ENCODE peak calls at places on chromosome 22, in seven cellular contexts. One of them, this sample, is unnamed.

GRCh38 chr22:44944891-44945600 is 64.8 kb downstream of the PHF21B start:
- DNase-seq in GF-D8: no peak
- DNase-seq in coronary artery: no peak
- DNase-seq in heart left ventricle: no peak
- DNase-seq in NCI-H1436 treated with DMSO at 0.1 percent for 48 hours: no peak
- DNase-seq in GDM1: no peak
- DNase-seq in omental fat pad: no peak
- DNase-seq in this sample: no peak

GRCh38 chr22:25447689-25448434 is 116.6 kb upstream of the GRK3 start:
- DNase-seq in omental fat pad: peak; percentile 76
- DNase-seq in GF-D8: peak; percentile 36
- DNase-seq in heart left ventricle: peak; percentile 89
- DNase-seq in GDM1: peak; percentile 80
- DNase-seq in coronary artery: peak; percentile 92
- DNase-seq in NCI-H1436 treated with DMSO at 0.1 percent for 48 hours: no peak
- DNase-seq in this sample: peak; percentile 61

GRCh38 chr22:17841836-17842235 is 67.6 kb upstream of the BID start:
- DNase-seq in GDM1: no peak
- DNase-seq in heart left ventricle: no peak
- DNase-seq in omental fat pad: no peak
- DNase-seq in coronary artery: no peak
- DNase-seq in NCI-H1436 treated with DMSO at 0.1 percent for 48 hours: no peak
- DNase-seq in GF-D8: no peak
- DNase-seq in this sample: no peak

GRCh38 chr22:21919526-21920307 is 32.9 kb downstream of the PPM1F start:
- DNase-seq in GF-D8: no peak
- DNase-seq in heart left ventricle: no peak
- DNase-seq in GDM1: no peak
- DNase-seq in omental fat pad: no peak
- DNase-seq in NCI-H1436 treated with DMSO at 0.1 percent for 48 hours: no peak
- DNase-seq in coronary artery: no peak
- DNase-seq in this sample: no peak

GRCh38 chr22:32796865-32797573 is 4.5 kb upstream of the TIMP3 start:
- DNase-seq in heart left ventricle: peak; percentile 77
- DNase-seq in coronary artery: peak; percentile 81
- DNase-seq in GDM1: peak; percentile 59
- DNase-seq in NCI-H1436 treated with DMSO at 0.1 percent for 48 hours: no peak
- DNase-seq in omental fat pad: no peak
- DNase-seq in GF-D8: no peak
- DNase-seq in this sample: peak; percentile 7

GRCh38 chr22:20239951-20240773 is 28.0 kb downstream of the RTN4R start:
- DNase-seq in omental fat pad: no peak
- DNase-seq in coronary artery: no peak
- DNase-seq in NCI-H1436 treated with DMSO at 0.1 percent for 48 hours: no peak
- DNase-seq in GDM1: peak; percentile 30
- DNase-seq in GF-D8: no peak
- DNase-seq in heart left ventricle: peak; percentile 81
- DNase-seq in this sample: no peak

GRCh38 chr22:28112548-28113043 is 193.5 kb upstream of the PITPNB start:
- DNase-seq in NCI-H1436 treated with DMSO at 0.1 percent for 48 hours: no peak
- DNase-seq in coronary artery: no peak
- DNase-seq in omental fat pad: no peak
- DNase-seq in GF-D8: no peak
- DNase-seq in GDM1: no peak
- DNase-seq in heart left ventricle: peak; percentile 35
- DNase-seq in this sample: no peak

GRCh38 chr22:33213383-33214075 is 155.3 kb upstream of the SYN3 start:
- DNase-seq in GF-D8: no peak
- DNase-seq in coronary artery: no peak
- DNase-seq in GDM1: no peak
- DNase-seq in heart left ventricle: no peak
- DNase-seq in omental fat pad: no peak
- DNase-seq in NCI-H1436 treated with DMSO at 0.1 percent for 48 hours: no peak
- DNase-seq in this sample: no peak

GRCh38 chr22:46369716-46370583 is 34.4 kb downstream of the TRMU start:
- DNase-seq in heart left ventricle: no peak
- DNase-seq in GDM1: no peak
- DNase-seq in coronary artery: no peak
- DNase-seq in omental fat pad: no peak
- DNase-seq in GF-D8: no peak
- DNase-seq in NCI-H1436 treated with DMSO at 0.1 percent for 48 hours: no peak
- DNase-seq in this sample: no peak

GRCh38 chr22:23772315-23773246 is at the start of gene MMP11:
- DNase-seq in GDM1: no peak
- DNase-seq in GF-D8: no peak
- DNase-seq in heart left ventricle: peak; percentile 79
- DNase-seq in NCI-H1436 treated with DMSO at 0.1 percent for 48 hours: no peak
- DNase-seq in omental fat pad: no peak
- DNase-seq in coronary artery: no peak
- DNase-seq in this sample: no peak

GRCh38 chr22:40637181-40638150 is 947 bp upstream of the MRTFA start:
- DNase-seq in GF-D8: peak; percentile 61
- DNase-seq in heart left ventricle: peak; percentile 45
- DNase-seq in coronary artery: no peak
- DNase-seq in GDM1: peak; percentile 48
- DNase-seq in omental fat pad: peak; percentile 53
- DNase-seq in NCI-H1436 treated with DMSO at 0.1 percent for 48 hours: no peak
- DNase-seq in this sample: no peak

GRCh38 chr22:36175892-36176291 is 15.3 kb upstream of the APOL3 start:
- DNase-seq in omental fat pad: no peak
- DNase-seq in GDM1: no peak
- DNase-seq in GF-D8: no peak
- DNase-seq in coronary artery: no peak
- DNase-seq in NCI-H1436 treated with DMSO at 0.1 percent for 48 hours: no peak
- DNase-seq in heart left ventricle: no peak
- DNase-seq in this sample: no peak

GRCh38 chr22:43446037-43446803 is 34.4 kb downstream of the MPPED1 start:
- DNase-seq in coronary artery: no peak
- DNase-seq in heart left ventricle: no peak
- DNase-seq in omental fat pad: no peak
- DNase-seq in GF-D8: no peak
- DNase-seq in NCI-H1436 treated with DMSO at 0.1 percent for 48 hours: peak; percentile 54
- DNase-seq in GDM1: no peak
- DNase-seq in this sample: peak; percentile 17

GRCh38 chr22:16810188-16810802 is 14.9 kb downstream of the XKR3 start:
- DNase-seq in coronary artery: no peak
- DNase-seq in omental fat pad: no peak
- DNase-seq in GF-D8: no peak
- DNase-seq in NCI-H1436 treated with DMSO at 0.1 percent for 48 hours: no peak
- DNase-seq in GDM1: no peak
- DNase-seq in heart left ventricle: no peak
- DNase-seq in this sample: no peak

GRCh38 chr22:40586781-40587180 is 49.7 kb downstream of the MRTFA start:
- DNase-seq in NCI-H1436 treated with DMSO at 0.1 percent for 48 hours: no peak
- DNase-seq in GDM1: no peak
- DNase-seq in coronary artery: no peak
- DNase-seq in omental fat pad: no peak
- DNase-seq in GF-D8: no peak
- DNase-seq in heart left ventricle: no peak
- DNase-seq in this sample: no peak

GRCh38 chr22:21032037-21032842 is at the start of gene SLC7A4:
- DNase-seq in heart left ventricle: no peak
- DNase-seq in coronary artery: no peak
- DNase-seq in omental fat pad: no peak
- DNase-seq in NCI-H1436 treated with DMSO at 0.1 percent for 48 hours: no peak
- DNase-seq in GDM1: no peak
- DNase-seq in GF-D8: no peak
- DNase-seq in this sample: no peak

GRCh38 chr22:20316217-20316843 is 3.5 kb downstream of the DGCR6L start:
- DNase-seq in GDM1: no peak
- DNase-seq in coronary artery: peak; percentile 57
- DNase-seq in NCI-H1436 treated with DMSO at 0.1 percent for 48 hours: no peak
- DNase-seq in GF-D8: no peak
- DNase-seq in omental fat pad: no peak
- DNase-seq in heart left ventricle: no peak
- DNase-seq in this sample: no peak

GRCh38 chr22:44311855-44312170 is 938 bp downstream of the SHISAL1 start:
- DNase-seq in GF-D8: no peak
- DNase-seq in omental fat pad: no peak
- DNase-seq in heart left ventricle: no peak
- DNase-seq in GDM1: no peak
- DNase-seq in coronary artery: no peak
- DNase-seq in NCI-H1436 treated with DMSO at 0.1 percent for 48 hours: no peak
- DNase-seq in this sample: no peak

GRCh38 chr22:27247691-27248434 is 553.7 kb downstream of the MN1 start:
- DNase-seq in omental fat pad: no peak
- DNase-seq in GF-D8: no peak
- DNase-seq in NCI-H1436 treated with DMSO at 0.1 percent for 48 hours: no peak
- DNase-seq in coronary artery: peak; percentile 84
- DNase-seq in heart left ventricle: peak; percentile 51
- DNase-seq in GDM1: no peak
- DNase-seq in this sample: no peak

GRCh38 chr22:28711820-28712777 is 29.5 kb downstream of the CHEK2 start:
- DNase-seq in heart left ventricle: no peak
- DNase-seq in omental fat pad: no peak
- DNase-seq in GF-D8: no peak
- DNase-seq in NCI-H1436 treated with DMSO at 0.1 percent for 48 hours: no peak
- DNase-seq in GDM1: no peak
- DNase-seq in coronary artery: no peak
- DNase-seq in this sample: no peak

GRCh38 chr22:33524511-33525270 is 395.6 kb downstream of the LARGE1 start:
- DNase-seq in heart left ventricle: no peak
- DNase-seq in omental fat pad: no peak
- DNase-seq in GDM1: no peak
- DNase-seq in NCI-H1436 treated with DMSO at 0.1 percent for 48 hours: no peak
- DNase-seq in GF-D8: no peak
- DNase-seq in coronary artery: no peak
- DNase-seq in this sample: no peak

GRCh38 chr22:42623301-42623751 is 8.6 kb upstream of the POLDIP3 start:
- DNase-seq in GDM1: peak; percentile 34
- DNase-seq in GF-D8: peak; percentile 34
- DNase-seq in heart left ventricle: no peak
- DNase-seq in NCI-H1436 treated with DMSO at 0.1 percent for 48 hours: no peak
- DNase-seq in coronary artery: no peak
- DNase-seq in omental fat pad: no peak
- DNase-seq in this sample: no peak

GRCh38 chr22:47806894-47807293 is 1044.4 kb downstream of the TBC1D22A start:
- DNase-seq in GF-D8: no peak
- DNase-seq in omental fat pad: no peak
- DNase-seq in GDM1: no peak
- DNase-seq in heart left ventricle: no peak
- DNase-seq in NCI-H1436 treated with DMSO at 0.1 percent for 48 hours: no peak
- DNase-seq in coronary artery: peak; percentile 36
- DNase-seq in this sample: no peak

GRCh38 chr22:47027766-47028165 is 265.3 kb downstream of the TBC1D22A start:
- DNase-seq in heart left ventricle: no peak
- DNase-seq in coronary artery: no peak
- DNase-seq in GF-D8: no peak
- DNase-seq in GDM1: no peak
- DNase-seq in omental fat pad: no peak
- DNase-seq in NCI-H1436 treated with DMSO at 0.1 percent for 48 hours: no peak
- DNase-seq in this sample: no peak